ENCODE peak calls at places on chromosomes 7 and 10, in five cellular contexts. T, Z, L, U and M are unnamed samples.

GRCh38 chr10:72257051-72257892 is 16.5 kb upstream of the DDIT4 start:
- DNase-seq in L (peak; percentile 47), U (no peak), Z (no peak), T (peak; percentile 74), M (no peak)

GRCh38 chr7:97006146-97006950 is 995 bp downstream of the DLX6 start:
- DNase-seq in L (no peak), T (peak; percentile 86), U (no peak), Z (no peak), M (no peak)

GRCh38 chr10:11443468-11444147 is 167.8 kb downstream of the USP6NL start:
- DNase-seq in Z (no peak), L (no peak), U (no peak), T (no peak), M (no peak)

GRCh38 chr7:112745635-112746034 is 44.6 kb downstream of the TMEM168 start:
- DNase-seq in Z (no peak), U (no peak), T (no peak), L (no peak), M (no peak)

GRCh38 chr7:82404094-82404493 is 39.5 kb downstream of the CACNA2D1 start:
- DNase-seq in L (no peak), T (no peak), U (no peak), Z (no peak), M (no peak)

GRCh38 chr7:148729984-148730733 is 31.5 kb downstream of the CUL1 start:
- DNase-seq in T (no peak), Z (no peak), L (no peak), U (no peak), M (no peak)

GRCh38 chr7:73742753-73743641 is 4.4 kb upstream of the ABHD11 start:
- DNase-seq in Z (no peak), L (no peak), U (no peak), T (peak; percentile 96), M (no peak)

GRCh38 chr10:88979153-88979562 is 11.4 kb upstream of the FAS start:
- DNase-seq in U (no peak), L (no peak), T (peak; percentile 18), Z (peak; percentile 59), M (peak; percentile 63)

GRCh38 chr7:86643478-86644281 is at the start of gene GRM3:
- DNase-seq in T (peak; percentile 96), Z (no peak), U (no peak), L (peak; percentile 24), M (no peak)

GRCh38 chr7:12475362-12476063 is 71.8 kb upstream of the VWDE start:
- DNase-seq in Z (no peak), U (no peak), L (no peak), T (peak; percentile 74), M (no peak)

GRCh38 chr7:141558544-141559183 is 7.5 kb downstream of the AGK start:
- DNase-seq in L (no peak), T (no peak), U (peak; percentile 56), Z (no peak), M (peak; percentile 37)
- H3K4me3 ChIP-seq in L (no peak overlapping the region), T (no peak overlapping the region), U (no peak overlapping the region), Z (no peak overlapping the region), M (no peak overlapping the region)

GRCh38 chr10:93816123-93816747 is 58.5 kb downstream of the LGI1 start:
- DNase-seq in U (peak; percentile 9), T (peak; percentile 85), Z (peak; percentile 7), L (peak; percentile 36), M (peak; percentile 19)
- H3K4me3 ChIP-seq in U (no peak overlapping the region), T (no peak overlapping the region), Z (no peak overlapping the region), L (peak overlapping the region; percentile 7), M (no peak overlapping the region)

DNA sequence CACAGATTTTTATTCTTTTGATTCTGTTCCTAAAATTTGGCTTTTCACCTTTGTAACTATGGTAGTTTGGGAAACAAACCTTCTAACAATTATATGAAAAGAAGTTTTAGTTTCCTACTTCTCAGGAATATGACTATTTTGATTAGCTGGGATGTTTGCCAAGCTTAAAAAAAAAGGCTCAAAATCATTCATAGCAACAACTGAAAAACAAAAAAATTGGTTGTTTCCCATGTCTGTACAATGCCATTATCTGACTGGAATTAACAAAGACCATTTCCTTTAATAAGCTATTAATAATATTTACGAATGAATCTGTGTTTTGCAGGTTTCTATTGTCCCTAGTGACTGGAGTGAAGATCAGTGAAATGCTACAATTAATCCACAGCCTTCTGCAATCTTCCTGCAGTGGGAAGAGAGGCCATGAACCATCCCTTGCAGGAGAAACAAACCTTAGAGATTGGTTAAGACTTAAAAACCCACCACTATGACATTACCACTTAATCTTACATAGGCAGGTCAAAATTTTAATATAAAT is 4.2 kb downstream of the PURB start:
- DNase-seq in L (no peak), U (no peak), Z (no peak), T (no peak), M (no peak)
- H3K4me3 ChIP-seq in L (peak overlapping the region; percentile 94), U (no peak overlapping the region), Z (peak overlapping the region; percentile 71), T (peak overlapping the region; percentile 85), M (no peak overlapping the region)

GRCh38 chr10:34906021-34906965 is 91.2 kb upstream of the PARD3 start:
- DNase-seq in T (peak; percentile 74), U (no peak), Z (peak; percentile 28), L (no peak), M (no peak)

GRCh38 chr10:34905200-34905927 is 90.3 kb upstream of the PARD3 start:
- DNase-seq in U (no peak), T (peak; percentile 40), Z (no peak), L (no peak), M (no peak)

GRCh38 chr10:34911661-34912205 is 96.6 kb upstream of the PARD3 start:
- DNase-seq in L (no peak), U (no peak), Z (no peak), T (no peak), M (no peak)

GRCh38 chr10:34907743-34908425 is 92.8 kb upstream of the PARD3 start:
- DNase-seq in U (no peak), Z (no peak), L (no peak), T (no peak), M (no peak)

DNA sequence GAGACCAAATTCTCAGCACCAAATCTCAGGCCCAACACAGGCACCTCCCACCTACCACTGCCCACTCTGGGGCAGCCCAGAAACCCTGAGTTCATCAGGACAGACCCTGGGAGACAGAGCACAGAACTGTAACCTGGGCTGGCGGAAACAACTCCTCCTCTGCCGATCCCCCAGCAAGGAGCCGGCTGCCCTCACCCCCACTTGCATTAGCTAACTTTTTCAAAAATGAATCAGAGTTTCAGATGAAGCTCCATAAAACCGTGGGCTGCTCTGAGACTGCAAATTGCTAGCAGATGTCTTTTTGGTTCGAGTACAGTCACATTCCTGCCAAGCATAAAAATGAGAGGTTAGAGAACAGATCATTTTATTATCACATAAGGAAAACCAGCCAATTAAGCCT is 93.4 kb upstream of the PARD3 start:
- DNase-seq in L (no peak), T (no peak), U (no peak), Z (no peak), M (no peak)
- H3K4me3 ChIP-seq in L (no peak overlapping the region), T (no peak overlapping the region), U (no peak overlapping the region), Z (no peak overlapping the region), M (no peak overlapping the region)

DNA sequence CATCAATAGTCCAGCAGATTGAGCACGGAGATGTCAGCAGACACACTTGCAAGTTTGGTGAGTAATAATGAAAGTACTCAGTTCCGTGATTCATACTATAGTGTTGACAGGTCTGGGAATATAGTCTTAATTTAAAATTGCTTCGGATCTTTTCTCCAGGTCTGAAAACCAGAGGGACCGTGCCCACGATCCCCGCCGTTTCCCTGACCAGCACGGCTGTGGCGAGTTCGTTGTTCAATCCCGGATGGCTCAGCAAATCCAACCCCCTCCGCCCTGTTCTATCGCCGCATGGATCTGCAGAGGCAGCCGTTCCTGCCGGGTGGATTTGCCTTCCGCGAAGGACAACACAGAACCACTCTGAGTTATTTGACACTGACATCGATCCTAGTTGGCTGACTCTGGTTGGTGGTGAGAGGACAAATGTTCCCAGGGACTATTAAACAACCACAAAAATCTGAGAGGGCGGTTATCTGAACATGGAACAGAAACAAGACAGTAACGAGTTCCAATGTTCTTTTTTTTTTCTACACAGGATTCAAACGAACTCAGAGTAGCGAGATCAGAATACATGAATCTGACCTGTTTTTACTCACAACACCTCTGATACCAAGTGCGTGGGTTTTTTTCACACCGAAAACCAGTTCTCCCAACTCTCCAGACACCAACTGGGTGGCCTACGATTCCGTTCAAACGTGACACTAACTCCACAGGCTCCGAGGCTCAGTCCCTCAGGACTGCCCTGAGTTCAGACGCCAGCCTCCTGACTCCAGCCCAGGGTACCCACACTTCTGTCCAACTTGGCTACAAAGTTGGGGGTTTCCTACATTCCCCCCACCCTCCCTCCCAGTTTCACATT is 52.7 kb downstream of the RBM17 start:
- DNase-seq in L (no peak), U (peak; percentile 23), T (no peak), Z (no peak), M (no peak)
- H3K4me3 ChIP-seq in L (peak overlapping the region; percentile 56), U (peak overlapping the region; percentile 95), T (no peak overlapping the region), Z (peak overlapping the region; percentile 39), M (no peak overlapping the region)

DNA sequence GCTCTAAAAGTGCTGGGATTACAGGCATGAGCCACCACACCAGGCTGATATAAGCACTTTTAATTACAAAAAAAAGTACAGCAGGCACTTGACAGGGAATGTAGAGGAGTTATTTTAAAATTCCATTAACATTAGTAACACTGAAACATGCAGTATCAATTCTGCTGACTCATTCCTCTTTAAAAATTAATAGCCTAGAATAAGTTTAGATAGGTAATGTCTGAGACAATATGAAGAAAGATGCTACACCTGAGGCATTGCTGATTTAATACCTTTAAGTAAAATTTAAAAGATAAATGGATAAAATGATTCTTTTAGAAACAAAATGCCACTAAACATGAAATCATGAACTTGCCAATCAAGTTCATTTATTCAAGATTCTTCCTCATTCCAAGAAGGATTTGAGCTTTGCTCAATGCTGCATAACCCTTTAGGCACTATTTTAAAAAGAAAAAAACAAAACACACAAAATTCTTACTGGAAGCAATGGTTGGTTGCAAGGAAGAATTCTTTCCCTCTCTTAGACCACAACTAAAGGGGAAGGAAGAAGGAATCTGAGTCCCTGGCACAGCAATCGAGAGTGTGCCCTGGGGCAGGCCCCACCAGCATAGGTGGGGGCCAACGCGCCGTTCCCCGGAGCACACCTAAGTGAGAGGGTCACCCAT is 26.6 kb downstream of the ESYT2 start:
- DNase-seq in U (no peak), Z (peak; percentile 56), L (no peak), T (no peak), M (no peak)
- H3K4me3 ChIP-seq in U (no peak overlapping the region), Z (peak overlapping the region; percentile 47), L (no peak overlapping the region), T (no peak overlapping the region), M (no peak overlapping the region)

DNA sequence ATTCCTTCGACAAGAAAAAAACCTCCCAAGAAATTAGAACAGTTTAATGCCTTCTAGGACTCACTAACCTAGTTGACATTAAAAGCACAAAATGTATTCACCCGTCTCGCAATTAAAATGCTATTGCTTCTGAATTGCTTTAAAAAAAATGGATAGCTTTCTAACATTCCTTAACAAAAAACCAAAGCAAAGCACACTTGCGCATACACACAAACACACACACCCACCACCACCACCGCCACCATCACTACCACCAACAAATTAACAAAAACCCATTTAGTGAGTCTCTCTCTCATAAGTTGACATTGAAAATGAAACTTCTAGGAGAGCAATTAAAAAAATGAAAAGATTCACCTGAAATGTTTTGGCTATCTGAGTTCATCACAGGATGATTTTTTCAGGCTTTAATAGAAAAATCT is 3.9 kb upstream of the NKX2-3 start:
- DNase-seq in Z (no peak), U (no peak), T (no peak), L (no peak), M (no peak)
- H3K4me3 ChIP-seq in Z (no peak overlapping the region), U (no peak overlapping the region), T (no peak overlapping the region), L (no peak overlapping the region), M (no peak overlapping the region)

GRCh38 chr7:22355620-22356009 is 1.3 kb downstream of the RAPGEF5 start:
- DNase-seq in T (no peak), Z (no peak), U (no peak), L (no peak), M (no peak)
- H3K4me3 ChIP-seq in T (no peak overlapping the region), Z (peak overlapping the region; percentile 90), U (no peak overlapping the region), L (peak overlapping the region; percentile 67), M (no peak overlapping the region)